ENCODE peak calls at places on chromosome 16, in five cellular contexts. S, W, T, F and P are unnamed samples. For H3K4me1, the result is how much of the 10 kb centered on the place peaks cover.

GRCh38 chr16:3561626-3562025 is 15.6 kb downstream of the NLRC3 start:
- DNase-seq in S (no peak), T (no peak), F (no peak), W (no peak), P (no peak)

GRCh38 chr16:57781349-57781740 is 20.9 kb downstream of the KIFC3 start:
- DNase-seq in T (no peak), F (no peak), W (no peak), S (no peak), P (no peak)

GRCh38 chr16:12771341-12771798 is 32.3 kb downstream of the CPPED1 start:
- DNase-seq in S (no peak), T (no peak), F (peak), W (peak), P (no peak)

GRCh38 chr16:54957403-54957802 is 26.7 kb downstream of the IRX5 start:
- DNase-seq in W (peak), T (no peak), F (peak), S (peak), P (peak)

GRCh38 chr16:15482068-15482747 is 47.8 kb downstream of the BMERB1 start:
- DNase-seq in S (no peak), T (peak), F (peak), W (peak), P (no peak)

GRCh38 chr16:74740795-74741304 is 33.8 kb downstream of the FA2H start:
- DNase-seq in T (peak), S (no peak), W (peak), F (peak), P (peak)

GRCh38 chr16:8885674-8886592 is 3.8 kb downstream of the LITAFD start:
- DNase-seq in T (no peak), S (peak), W (no peak), F (peak), P (no peak)

GRCh38 chr16:81473561-81473960 is 29.0 kb downstream of the CMIP start:
- DNase-seq in S (no peak), W (no peak), F (no peak), T (no peak), P (no peak)

GRCh38 chr16:26070595-26071170 is 378.9 kb downstream of the HS3ST4 start:
- DNase-seq in S (no peak), F (no peak), T (no peak), W (no peak), P (no peak)

GRCh38 chr16:89365044-89365467 is 125.3 kb downstream of the ANKRD11 start:
- DNase-seq in F (peak), S (no peak), W (no peak), T (no peak), P (no peak)

GRCh38 chr16:66275795-66276428 is 90.6 kb upstream of the CDH5 start:
- DNase-seq in W (peak), S (peak), F (peak), T (peak), P (no peak)

GRCh38 chr16:89067677-89068076 is 26.0 kb upstream of the ACSF3 start:
- DNase-seq in W (peak), T (no peak), F (peak), S (no peak), P (peak)

GRCh38 chr16:1152123-1152638 is 725 bp upstream of the CACNA1H start:
- DNase-seq in S (peak), F (no peak), W (no peak), T (peak), P (no peak)

GRCh38 chr16:57165923-57166322 is 19.9 kb downstream of the PSME3IP1 start:
- DNase-seq in F (peak), S (no peak), W (no peak), T (peak), P (no peak)

GRCh38 chr16:49701867-49702494 is 153.9 kb downstream of the ZNF423 start:
- DNase-seq in W (no peak), S (peak), T (peak), F (no peak), P (no peak)

GRCh38 chr16:81431554-81432353 is 12.9 kb upstream of the CMIP start:
- DNase-seq in W (no peak), S (no peak), T (peak), F (no peak), P (no peak)

GRCh38 chr16:82045471-82046178 is 10.6 kb downstream of the HSD17B2 start:
- DNase-seq in F (no peak), T (no peak), W (no peak), S (no peak), P (no peak)

GRCh38 chr16:25256821-25257503 is 683 bp downstream of the ZKSCAN2 start:
- DNase-seq in S (peak), W (no peak), F (no peak), T (no peak), P (no peak)

GRCh38 chr16:89660146-89660545 is 2.5 kb downstream of the SPATA33 start:
- DNase-seq in S (no peak), F (no peak), T (no peak), W (no peak), P (peak)

GRCh38 chr16:83847371-83848225 is 39.8 kb downstream of the HSBP1 start:
- DNase-seq in F (peak), T (no peak), W (no peak), S (no peak), P (no peak)

GRCh38 chr16:79430129-79430789 is 170.3 kb downstream of the MAF start:
- DNase-seq in W (no peak), T (no peak), S (peak), F (no peak), P (no peak)

GRCh38 chr16:4316732-4317461 is 1.0 kb downstream of the GLIS2 start:
- DNase-seq in T (peak), F (peak), S (no peak), W (peak), P (peak)

GRCh38 chr16:85474808-85475207 is 138.3 kb upstream of the GSE1 start:
- DNase-seq in W (no peak), T (no peak), F (no peak), S (no peak), P (no peak)

GRCh38 chr16:85473909-85474640 is 139.0 kb upstream of the GSE1 start:
- DNase-seq in T (peak), W (no peak), F (no peak), S (no peak), P (no peak)

GRCh38 chr16:85472514-85472913 is 140.6 kb upstream of the GSE1 start:
- DNase-seq in S (no peak), T (no peak), W (no peak), F (no peak), P (no peak)

GRCh38 chr16:85471469-85472431 is 141.4 kb upstream of the GSE1 start:
- DNase-seq in F (peak), S (no peak), T (peak), W (peak), P (peak)

GRCh38 chr16:85473326-85473725 is 139.8 kb upstream of the GSE1 start:
- DNase-seq in S (no peak), W (no peak), F (no peak), T (no peak), P (no peak)
- TF ChIP-seq CTCF in S (no peak), W (no peak), F (no peak), T (no peak), P (no peak)

DNA sequence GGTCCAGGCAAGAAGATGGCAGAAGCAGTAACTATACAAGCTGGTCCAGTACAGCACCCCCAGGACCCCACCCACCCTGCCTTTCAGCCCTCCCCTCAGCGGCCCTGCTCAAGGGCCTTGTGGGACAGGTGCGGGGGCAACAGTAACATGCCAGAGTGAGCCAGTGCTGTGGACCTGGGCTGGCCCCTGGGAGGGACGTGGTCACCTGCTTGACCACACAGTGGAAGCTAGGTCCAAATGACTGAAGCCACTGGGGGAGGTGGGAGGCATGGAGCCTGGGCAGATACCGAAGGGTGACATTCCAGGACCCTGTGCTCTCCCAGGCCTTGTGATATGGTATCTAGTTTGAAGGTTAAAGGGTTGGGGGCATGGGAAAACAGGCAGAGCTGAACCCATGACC is 17.3 kb downstream of the ATP6V0D1 start:
- DNase-seq in F (no peak), W (no peak), T (no peak), S (no peak), P (no peak)
- H3K4me1 ChIP-seq in F (under half), W (half or more), T (under half), S (under half), P (under half)

DNA sequence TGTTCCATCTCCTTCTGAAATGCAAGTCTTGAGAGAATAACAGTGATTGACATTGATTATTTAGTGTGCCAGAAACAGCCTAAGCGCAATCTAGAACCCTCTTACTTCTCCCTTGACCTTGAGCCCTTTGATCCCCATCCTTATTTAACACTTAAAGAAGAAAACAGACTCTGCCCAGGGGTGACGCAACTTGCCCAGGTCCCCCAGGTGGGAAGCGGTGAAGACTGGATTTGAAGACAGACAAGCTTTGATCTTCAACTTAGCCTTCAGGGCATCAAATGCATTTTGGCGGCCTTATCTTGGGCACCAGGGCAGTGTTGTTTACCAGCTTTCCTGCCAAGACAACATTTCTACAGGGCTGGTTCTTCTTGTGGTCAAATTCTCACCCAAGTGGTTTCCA is 8.9 kb upstream of the CIITA start:
- DNase-seq in F (no peak), W (no peak), S (no peak), T (no peak), P (no peak)
- H3K27ac ChIP-seq in F (no peak), W (peak), S (no peak), T (no peak), P (no peak)

GRCh38 chr16:72474511-72475123 is 302.7 kb upstream of the PMFBP1 start:
- DNase-seq in F (peak), W (no peak), S (no peak), T (no peak), P (no peak)
- TF ChIP-seq CTCF in F (no peak), W (no peak), S (no peak), T (no peak), P (no peak)

GRCh38 chr16:87060026-87060986 is 256.9 kb downstream of the C16orf95 start:
- DNase-seq in W (no peak), F (no peak), T (no peak), S (peak), P (no peak)

GRCh38 chr16:87063543-87063942 is 253.6 kb downstream of the C16orf95 start:
- DNase-seq in F (no peak), W (no peak), T (peak), S (no peak), P (no peak)

GRCh38 chr16:87058728-87059250 is 258.4 kb downstream of the C16orf95 start:
- DNase-seq in W (no peak), T (peak), S (no peak), F (no peak), P (no peak)

GRCh38 chr16:87062569-87063442 is 254.4 kb downstream of the C16orf95 start:
- DNase-seq in F (peak), S (peak), T (peak), W (peak), P (peak)

GRCh38 chr16:87061521-87061920 is 255.7 kb downstream of the C16orf95 start:
- DNase-seq in T (no peak), W (no peak), F (no peak), S (no peak), P (no peak)
- H3K4me1 ChIP-seq in T (under half), W (under half), F (under half), S (under half), P (under half)

GRCh38 chr16:70800798-70801480 is at the start of gene VAC14:
- DNase-seq in S (peak), W (peak), T (peak), F (peak), P (peak)
- H3K27ac ChIP-seq in S (peak), W (peak), T (peak), F (peak), P (peak)